ENCODE peak calls at places on chromosomes 3 and 15, in four cellular contexts. E, D, J and S are unnamed samples.

GRCh38 chr3:15629860-15630597 is 28.5 kb downstream of the BTD start:
- DNase-seq in D (peak; percentile 72), J (peak; percentile 56), E (peak; percentile 87), S (peak; percentile 67)

GRCh38 chr3:102484384-102484783 is 49.6 kb downstream of the ZPLD1 start:
- DNase-seq in D (no peak), J (no peak), E (no peak), S (no peak)

GRCh38 chr3:96756516-96756915 is 57.9 kb upstream of the EPHA6 start:
- DNase-seq in D (no peak), E (no peak), J (no peak), S (no peak)

GRCh38 chr15:48641416-48641815 is 4.1 kb downstream of the FBN1 start:
- DNase-seq in D (peak; percentile 47), J (no peak), E (no peak), S (no peak)

GRCh38 chr15:99442268-99442897 is 123.4 kb upstream of the MEF2A start:
- DNase-seq in D (peak; percentile 6), E (no peak), J (no peak), S (no peak)

GRCh38 chr3:190076601-190077444 is 43.9 kb downstream of the P3H2 start:
- DNase-seq in E (no peak), J (no peak), D (no peak), S (no peak)

GRCh38 chr15:45637552-45638033 is 2.8 kb downstream of the SQOR start:
- DNase-seq in J (no peak), D (peak; percentile 85), E (peak; percentile 59), S (peak; percentile 15)

GRCh38 chr3:51620543-51620942 is 50.5 kb upstream of the TEX264 start:
- DNase-seq in E (no peak), D (no peak), J (no peak), S (no peak)

GRCh38 chr15:38251726-38252480 is 733 bp upstream of the SPRED1 start:
- DNase-seq in D (peak; percentile 77), E (peak; percentile 76), J (peak; percentile 87), S (peak; percentile 66)

GRCh38 chr3:131167867-131168266 is 141.2 kb downstream of the NEK11 start:
- DNase-seq in D (no peak), J (no peak), E (no peak), S (no peak)

GRCh38 chr3:195896361-195897080 is 11.8 kb downstream of the TNK2 start:
- DNase-seq in D (no peak), E (peak; percentile 27), J (peak; percentile 63), S (peak; percentile 23)

GRCh38 chr15:41151451-41152005 is 35.4 kb upstream of the INO80 start:
- DNase-seq in J (no peak), E (no peak), D (no peak), S (no peak)

GRCh38 chr15:47717036-47717611 is at the start of gene SEMA6D:
- DNase-seq in D (peak; percentile 25), J (peak; percentile 80), E (no peak), S (peak; percentile 39)

GRCh38 chr3:8416965-8417364 is 84.7 kb upstream of the LMCD1 start:
- DNase-seq in J (no peak), E (peak; percentile 26), D (no peak), S (no peak)

GRCh38 chr3:122101646-122102045 is 46.5 kb downstream of the CD86 start:
- DNase-seq in E (peak; percentile 74), J (no peak), D (peak; percentile 40), S (no peak)

GRCh38 chr3:196192036-196193001 is 18.9 kb downstream of the ZDHHC19 start:
- DNase-seq in J (no peak), E (peak; percentile 63), D (no peak), S (no peak)